ENCODE peak calls at places on chromosomes 6 and 20, in six cellular contexts. One of them, this sample, is unnamed. For H3K4me1, the result is how much of the 10 kb centered on the place peaks cover.

GRCh38 chr20:4898282-4898681 is 103.0 kb downstream of the SLC23A2 start:
- DNase-seq in mesenchymal stem cell: peak
- DNase-seq in right cardiac atrium: peak
- DNase-seq in heart left ventricle: no peak
- DNase-seq in adrenal gland: peak
- DNase-seq in upper lobe of left lung: no peak
- DNase-seq in this sample: no peak

GRCh38 chr6:21115111-21115510 is 478.4 kb upstream of the SOX4 start:
- DNase-seq in mesenchymal stem cell: no peak
- DNase-seq in right cardiac atrium: no peak
- DNase-seq in upper lobe of left lung: no peak
- DNase-seq in heart left ventricle: no peak
- DNase-seq in adrenal gland: peak
- DNase-seq in this sample: no peak

GRCh38 chr6:129460151-129460550 is 249.8 kb downstream of the ARHGAP18 start:
- DNase-seq in upper lobe of left lung: no peak
- DNase-seq in mesenchymal stem cell: no peak
- DNase-seq in adrenal gland: no peak
- DNase-seq in heart left ventricle: no peak
- DNase-seq in right cardiac atrium: no peak
- DNase-seq in this sample: no peak

GRCh38 chr6:137518584-137518983 is 24.4 kb upstream of the OLIG3 start:
- DNase-seq in upper lobe of left lung: no peak
- DNase-seq in heart left ventricle: no peak
- DNase-seq in right cardiac atrium: no peak
- DNase-seq in adrenal gland: no peak
- DNase-seq in mesenchymal stem cell: no peak
- DNase-seq in this sample: no peak

GRCh38 chr6:148203970-148204369 is 138.7 kb upstream of the SASH1 start:
- DNase-seq in mesenchymal stem cell: peak
- DNase-seq in right cardiac atrium: no peak
- DNase-seq in heart left ventricle: no peak
- DNase-seq in adrenal gland: peak
- DNase-seq in upper lobe of left lung: no peak
- DNase-seq in this sample: no peak

GRCh38 chr6:15722731-15723130 is 59.9 kb upstream of the DTNBP1 start:
- DNase-seq in adrenal gland: no peak
- DNase-seq in heart left ventricle: no peak
- DNase-seq in mesenchymal stem cell: no peak
- DNase-seq in upper lobe of left lung: no peak
- DNase-seq in right cardiac atrium: no peak
- DNase-seq in this sample: no peak

GRCh38 chr6:28580484-28580883 is 54.8 kb downstream of the GPX5 start:
- DNase-seq in adrenal gland: no peak
- DNase-seq in heart left ventricle: no peak
- DNase-seq in right cardiac atrium: no peak
- DNase-seq in mesenchymal stem cell: no peak
- DNase-seq in upper lobe of left lung: no peak
- DNase-seq in this sample: no peak

GRCh38 chr6:44771647-44772415 is 384.3 kb downstream of the CDC5L start:
- DNase-seq in mesenchymal stem cell: no peak
- DNase-seq in heart left ventricle: no peak
- DNase-seq in upper lobe of left lung: no peak
- DNase-seq in adrenal gland: peak
- DNase-seq in right cardiac atrium: no peak
- DNase-seq in this sample: peak

GRCh38 chr6:27019651-27020552 is 227.6 kb upstream of the PRSS16 start:
- DNase-seq in upper lobe of left lung: peak
- DNase-seq in mesenchymal stem cell: peak
- DNase-seq in heart left ventricle: peak
- DNase-seq in adrenal gland: peak
- DNase-seq in right cardiac atrium: peak
- DNase-seq in this sample: peak

GRCh38 chr6:15114061-15114460 is 131.8 kb upstream of the JARID2 start:
- DNase-seq in right cardiac atrium: no peak
- DNase-seq in mesenchymal stem cell: no peak
- DNase-seq in adrenal gland: peak
- DNase-seq in heart left ventricle: no peak
- DNase-seq in upper lobe of left lung: no peak
- DNase-seq in this sample: no peak

GRCh38 chr20:313948-314347 is 11.4 kb upstream of the SOX12 start:
- DNase-seq in heart left ventricle: no peak
- DNase-seq in right cardiac atrium: no peak
- DNase-seq in mesenchymal stem cell: peak
- DNase-seq in upper lobe of left lung: no peak
- DNase-seq in adrenal gland: no peak
- DNase-seq in this sample: no peak

GRCh38 chr20:38897267-38897666 is 28.9 kb upstream of the FAM83D start:
- DNase-seq in heart left ventricle: no peak
- DNase-seq in mesenchymal stem cell: no peak
- DNase-seq in right cardiac atrium: no peak
- DNase-seq in upper lobe of left lung: no peak
- DNase-seq in adrenal gland: no peak
- DNase-seq in this sample: no peak

GRCh38 chr20:19783966-19784401 is 25.9 kb downstream of the RIN2 start:
- DNase-seq in right cardiac atrium: peak
- DNase-seq in upper lobe of left lung: no peak
- DNase-seq in heart left ventricle: peak
- DNase-seq in mesenchymal stem cell: peak
- DNase-seq in adrenal gland: peak
- DNase-seq in this sample: no peak

GRCh38 chr6:157323924-157324276 is 581 bp upstream of the TMEM242 start:
- DNase-seq in upper lobe of left lung: peak
- DNase-seq in right cardiac atrium: peak
- DNase-seq in mesenchymal stem cell: peak
- DNase-seq in heart left ventricle: peak
- DNase-seq in adrenal gland: peak
- DNase-seq in this sample: peak

GRCh38 chr6:40324206-40324605 is 263.0 kb downstream of the LRFN2 start:
- DNase-seq in right cardiac atrium: no peak
- DNase-seq in upper lobe of left lung: no peak
- DNase-seq in mesenchymal stem cell: no peak
- DNase-seq in adrenal gland: no peak
- DNase-seq in heart left ventricle: no peak
- DNase-seq in this sample: no peak

GRCh38 chr6:16803294-16804006 is 42.2 kb upstream of the ATXN1 start:
- DNase-seq in adrenal gland: peak
- DNase-seq in right cardiac atrium: peak
- DNase-seq in heart left ventricle: peak
- DNase-seq in mesenchymal stem cell: peak
- DNase-seq in upper lobe of left lung: no peak
- DNase-seq in this sample: no peak

GRCh38 chr20:44422083-44422482 is 53.6 kb upstream of the TTPAL start:
- DNase-seq in heart left ventricle: peak
- DNase-seq in mesenchymal stem cell: no peak
- DNase-seq in adrenal gland: peak
- DNase-seq in right cardiac atrium: no peak
- DNase-seq in upper lobe of left lung: no peak
- DNase-seq in this sample: no peak

GRCh38 chr20:50915424-50915823 is 15.8 kb downstream of the ADNP start:
- DNase-seq in upper lobe of left lung: no peak
- DNase-seq in right cardiac atrium: no peak
- DNase-seq in heart left ventricle: no peak
- DNase-seq in mesenchymal stem cell: no peak
- DNase-seq in adrenal gland: no peak
- DNase-seq in this sample: no peak

GRCh38 chr20:21702553-21703467 is 2.7 kb upstream of the PAX1 start:
- DNase-seq in heart left ventricle: peak
- DNase-seq in adrenal gland: peak
- DNase-seq in upper lobe of left lung: peak
- DNase-seq in right cardiac atrium: peak
- DNase-seq in mesenchymal stem cell: peak
- DNase-seq in this sample: no peak

GRCh38 chr20:41318271-41318649 is 729 bp upstream of the ZHX3 start:
- DNase-seq in heart left ventricle: no peak
- DNase-seq in mesenchymal stem cell: no peak
- DNase-seq in upper lobe of left lung: no peak
- DNase-seq in right cardiac atrium: no peak
- DNase-seq in adrenal gland: no peak
- DNase-seq in this sample: no peak
- H3K4me3 ChIP-seq in heart left ventricle: no peak
- H3K4me3 ChIP-seq in mesenchymal stem cell: peak
- H3K4me3 ChIP-seq in upper lobe of left lung: peak
- H3K4me3 ChIP-seq in right cardiac atrium: peak
- H3K4me3 ChIP-seq in adrenal gland: no peak
- H3K4me3 ChIP-seq in this sample: no peak

DNA sequence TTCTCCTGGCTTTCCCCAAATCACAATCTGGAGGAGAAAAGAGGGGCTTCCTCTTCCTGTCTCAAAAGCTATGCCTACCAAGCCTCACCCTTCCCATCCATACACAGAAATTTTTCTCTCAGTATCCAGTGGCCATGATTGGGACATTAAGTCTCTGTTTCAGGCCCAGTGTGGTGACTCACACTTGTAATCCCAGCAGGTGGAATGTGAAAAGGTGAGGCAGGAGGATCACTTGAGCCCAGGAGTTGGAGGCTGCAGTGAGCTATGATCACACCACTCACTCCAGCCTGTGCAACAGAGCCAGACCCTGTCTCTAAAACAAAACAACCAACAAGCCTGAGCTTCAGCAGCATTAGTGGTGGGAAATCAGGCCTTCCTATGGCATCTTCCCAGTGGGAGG is 210.0 kb downstream of the OGFRL1 start:
- DNase-seq in upper lobe of left lung: peak
- DNase-seq in adrenal gland: no peak
- DNase-seq in heart left ventricle: no peak
- DNase-seq in mesenchymal stem cell: no peak
- DNase-seq in right cardiac atrium: no peak
- DNase-seq in this sample: no peak
- H3K4me1 ChIP-seq in upper lobe of left lung: under half
- H3K4me1 ChIP-seq in adrenal gland: under half
- H3K4me1 ChIP-seq in heart left ventricle: under half
- H3K4me1 ChIP-seq in mesenchymal stem cell: under half
- H3K4me1 ChIP-seq in right cardiac atrium: under half
- H3K4me1 ChIP-seq in this sample: under half

DNA sequence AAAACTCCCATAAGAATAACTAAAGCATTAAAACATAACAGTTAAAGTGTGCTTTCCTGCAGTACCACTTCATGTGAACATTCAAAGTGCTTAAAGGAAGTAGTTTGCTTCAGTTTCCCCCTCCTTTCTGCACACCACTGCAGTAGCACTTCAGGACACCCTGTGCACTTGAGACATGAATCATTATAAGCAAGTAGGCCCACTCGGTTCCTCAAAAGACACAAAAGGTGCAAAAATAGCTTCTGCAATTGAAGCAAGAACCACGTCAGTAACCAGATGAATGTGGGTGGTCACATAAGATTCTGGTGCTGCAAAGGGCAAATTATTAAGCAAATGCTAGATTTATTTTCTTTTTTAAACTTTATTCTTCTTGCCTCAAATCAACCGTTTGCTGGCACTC is 160.6 kb downstream of the HIVEP2 start:
- DNase-seq in adrenal gland: peak
- DNase-seq in heart left ventricle: no peak
- DNase-seq in mesenchymal stem cell: no peak
- DNase-seq in right cardiac atrium: no peak
- DNase-seq in upper lobe of left lung: peak
- DNase-seq in this sample: no peak
- H3K4me3 ChIP-seq in adrenal gland: no peak
- H3K4me3 ChIP-seq in heart left ventricle: no peak
- H3K4me3 ChIP-seq in mesenchymal stem cell: no peak
- H3K4me3 ChIP-seq in right cardiac atrium: no peak
- H3K4me3 ChIP-seq in upper lobe of left lung: no peak
- H3K4me3 ChIP-seq in this sample: no peak

GRCh38 chr6:170292111-170292777 is 1.4 kb upstream of the DLL1 start:
- DNase-seq in mesenchymal stem cell: no peak
- DNase-seq in right cardiac atrium: no peak
- DNase-seq in upper lobe of left lung: no peak
- DNase-seq in heart left ventricle: no peak
- DNase-seq in adrenal gland: peak
- DNase-seq in this sample: peak

GRCh38 chr6:170289108-170289931 is 1.6 kb downstream of the DLL1 start:
- DNase-seq in upper lobe of left lung: no peak
- DNase-seq in mesenchymal stem cell: no peak
- DNase-seq in heart left ventricle: no peak
- DNase-seq in right cardiac atrium: peak
- DNase-seq in adrenal gland: no peak
- DNase-seq in this sample: peak

GRCh38 chr6:170289971-170290305 is 940 bp downstream of the DLL1 start:
- DNase-seq in right cardiac atrium: peak
- DNase-seq in adrenal gland: no peak
- DNase-seq in mesenchymal stem cell: no peak
- DNase-seq in heart left ventricle: peak
- DNase-seq in upper lobe of left lung: no peak
- DNase-seq in this sample: peak

GRCh38 chr6:170291271-170292110 is 613 bp upstream of the DLL1 start:
- DNase-seq in mesenchymal stem cell: no peak
- DNase-seq in adrenal gland: peak
- DNase-seq in right cardiac atrium: peak
- DNase-seq in heart left ventricle: peak
- DNase-seq in upper lobe of left lung: no peak
- DNase-seq in this sample: peak

DNA sequence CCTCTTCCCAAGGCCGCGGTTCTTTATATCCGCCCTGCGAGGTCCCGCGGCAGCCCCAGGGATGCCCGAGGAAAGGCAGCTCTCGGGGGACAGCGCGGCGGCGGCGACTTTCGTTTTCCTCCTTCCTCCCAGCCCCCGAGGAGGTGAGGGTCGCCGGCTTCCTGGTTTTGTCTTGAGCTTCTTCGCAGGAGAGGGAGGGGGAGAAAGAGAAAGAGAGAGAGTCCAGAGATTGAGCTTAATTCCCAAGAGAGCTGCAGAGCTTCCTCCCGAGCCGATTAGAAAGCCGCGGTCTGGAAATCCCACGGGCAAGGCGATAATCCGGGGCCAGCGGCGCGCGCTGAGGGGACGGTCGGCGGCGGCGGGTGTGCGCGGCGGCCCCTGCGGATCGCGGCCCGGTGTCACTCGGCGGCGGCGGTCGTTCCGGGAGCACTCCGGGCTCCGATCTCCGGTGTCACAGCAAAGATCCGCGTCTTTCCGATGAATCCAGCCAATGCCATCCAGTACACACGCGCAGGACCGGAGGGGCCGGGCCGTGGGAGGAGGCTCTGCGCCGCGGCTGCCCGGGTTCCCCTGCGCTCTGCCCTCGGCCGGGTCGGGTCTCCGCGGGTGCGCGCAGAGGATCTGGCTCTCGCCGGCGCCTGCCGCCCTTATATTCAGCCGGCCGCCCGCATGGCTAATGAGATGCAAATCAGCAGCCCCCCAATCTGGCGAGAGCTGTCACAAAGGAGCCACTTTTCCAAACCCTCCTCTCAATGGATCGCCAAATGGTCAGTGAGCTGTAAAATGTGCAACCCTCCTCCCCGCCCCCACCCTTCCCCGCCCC is at the start of gene DLL1:
- DNase-seq in adrenal gland: peak
- DNase-seq in right cardiac atrium: peak
- DNase-seq in heart left ventricle: peak
- DNase-seq in mesenchymal stem cell: peak
- DNase-seq in upper lobe of left lung: no peak
- DNase-seq in this sample: no peak
- H3K4me1 ChIP-seq in adrenal gland: under half
- H3K4me1 ChIP-seq in right cardiac atrium: under half
- H3K4me1 ChIP-seq in heart left ventricle: half or more
- H3K4me1 ChIP-seq in mesenchymal stem cell: under half
- H3K4me1 ChIP-seq in upper lobe of left lung: half or more
- H3K4me1 ChIP-seq in this sample: half or more

This sample was measured in mucosa of descending colon.